ENCODE peak calls at places on chromosomes 1 and 21, in four cellular contexts. R is psoas muscle; K is stimulated activated CD8-positive, alpha-beta memory T cell treated with anti-CD3 and anti-CD28 coated beads, Interleukin-7, amount 100 ng/mL, for 1 hour; G is NCI-H774. T is an unnamed sample.

GRCh38 chr1:179632868-179633267 is 41.2 kb downstream of the TDRD5 start:
- DNase-seq in R (no peak), K (no peak), G (no peak), T (no peak)

GRCh38 chr21:31732891-31733520 is 1.1 kb upstream of the SCAF4 start:
- DNase-seq in R (no peak), K (no peak), G (peak), T (no peak)

GRCh38 chr1:206080421-206080820 is 27.4 kb downstream of the RHEX start:
- DNase-seq in R (no peak), K (no peak), G (no peak), T (no peak)

GRCh38 chr1:205351984-205352713 is 4.6 kb downstream of the KLHDC8A start:
- DNase-seq in R (no peak), K (no peak), G (no peak), T (peak)

GRCh38 chr1:88488277-88488676 is 195.8 kb upstream of the PKN2 start:
- DNase-seq in R (no peak), K (no peak), G (no peak), T (no peak)

GRCh38 chr1:8356256-8357209 is 38.6 kb downstream of the SLC45A1 start:
- DNase-seq in R (peak), K (no peak), G (no peak), T (no peak)

GRCh38 chr1:202625416-202626360 is 84.6 kb downstream of the SYT2 start:
- DNase-seq in R (peak), K (peak), G (peak), T (peak)

GRCh38 chr1:185499986-185500626 is 183.1 kb upstream of the IVNS1ABP start:
- DNase-seq in R (no peak), K (no peak), G (no peak), T (no peak)

GRCh38 chr1:1068374-1069060 is 5.6 kb downstream of the RNF223 start:
- DNase-seq in R (no peak), K (no peak), G (peak), T (peak)

GRCh38 chr1:88311907-88312306 is 372.2 kb upstream of the PKN2 start:
- DNase-seq in R (no peak), K (no peak), G (no peak), T (no peak)

GRCh38 chr1:155941845-155942507 is 538 bp downstream of the RXFP4 start:
- DNase-seq in R (no peak), K (no peak), G (no peak), T (peak)

GRCh38 chr1:9573723-9574122 is 15.0 kb upstream of the TMEM201 start:
- DNase-seq in R (no peak), K (no peak), G (no peak), T (no peak)

GRCh38 chr1:205626216-205626615 is 5.6 kb downstream of the ELK4 start:
- DNase-seq in R (no peak), K (no peak), G (no peak), T (no peak)

GRCh38 chr1:89523597-89524368 is 846 bp upstream of the LRRC8B start:
- DNase-seq in R (no peak), K (no peak), G (peak), T (peak)

GRCh38 chr1:156337052-156337887 is 822 bp downstream of the CCT3 start:
- DNase-seq in R (no peak), K (no peak), G (no peak), T (no peak)

GRCh38 chr1:83491930-83492329 is 507.0 kb downstream of the TTLL7 start:
- DNase-seq in R (no peak), K (no peak), G (no peak), T (no peak)

GRCh38 chr1:37958690-37959089 is 11.8 kb upstream of the INPP5B start:
- DNase-seq in R (no peak), K (no peak), G (no peak), T (no peak)

GRCh38 chr21:45284456-45284741 is 3.3 kb downstream of the POFUT2 start:
- DNase-seq in R (peak), K (no peak), G (no peak), T (no peak)

GRCh38 chr1:16625497-16626408 is 12.4 kb upstream of the NBPF1 start:
- DNase-seq in R (no peak), K (no peak), G (no peak), T (peak)

GRCh38 chr1:63148825-63149645 is 173.3 kb upstream of the FOXD3 start:
- DNase-seq in R (no peak), K (no peak), G (no peak), T (peak)

GRCh38 chr1:218351617-218352438 is 6.7 kb downstream of the TGFB2 start:
- DNase-seq in R (peak), K (no peak), G (no peak), T (no peak)

GRCh38 chr1:30315185-30315960 is 408.0 kb downstream of the MATN1 start:
- DNase-seq in R (no peak), K (no peak), G (no peak), T (peak)

GRCh38 chr1:198638894-198639319 is at the start of gene PTPRC:
- DNase-seq in R (no peak), K (no peak), G (no peak), T (no peak)

T was measured in islet precursor cell.